ENCODE peak calls at places on chromosome 12, in four cellular contexts. M, L, V and Y are unnamed samples.

GRCh38 chr12:52903285-52903854 is 1.5 kb downstream of the KRT8 start:
- DNase-seq in M (peak), L (no peak), V (peak), Y (peak)

GRCh38 chr12:123063535-123063934 is 83.1 kb downstream of the ARL6IP4 start:
- DNase-seq in M (peak), L (no peak), V (no peak), Y (no peak)

GRCh38 chr12:10153271-10154144 is 18.4 kb downstream of the OLR1 start:
- DNase-seq in M (peak), L (peak), V (peak), Y (peak)

GRCh38 chr12:40819427-40820108 is 127.3 kb downstream of the CNTN1 start:
- DNase-seq in M (no peak), L (no peak), V (no peak), Y (no peak)

GRCh38 chr12:53012928-53013327 is 6.7 kb downstream of the EIF4B start:
- DNase-seq in M (no peak), L (no peak), V (no peak), Y (no peak)

GRCh38 chr12:127503221-127503620 is 763.7 kb upstream of the TMEM132C start:
- DNase-seq in M (no peak), L (no peak), V (no peak), Y (no peak)

GRCh38 chr12:43692064-43692463 is 66.5 kb downstream of the PUS7L start:
- DNase-seq in M (peak), L (no peak), V (peak), Y (no peak)

GRCh38 chr12:53205747-53206146 is 1.3 kb downstream of the ITGB7 start:
- DNase-seq in M (peak), L (no peak), V (peak), Y (peak)

GRCh38 chr12:5088586-5089264 is 45.0 kb downstream of the KCNA5 start:
- DNase-seq in M (peak), L (no peak), V (peak), Y (peak)

GRCh38 chr12:93191956-93192355 is 185.8 kb upstream of the NUDT4 start:
- DNase-seq in M (peak), L (no peak), V (peak), Y (peak)

GRCh38 chr12:31594681-31595080 is 3.7 kb upstream of the DENND5B start:
- DNase-seq in M (peak), L (no peak), V (no peak), Y (peak)

GRCh38 chr12:26124491-26125450 is at the start of gene BHLHE41:
- DNase-seq in M (peak), L (no peak), V (peak), Y (peak)

GRCh38 chr12:43676183-43676813 is 82.3 kb downstream of the PUS7L start:
- DNase-seq in M (peak), L (no peak), V (no peak), Y (no peak)

GRCh38 chr12:15887043-15887817 is 5.0 kb downstream of the STRAP start:
- DNase-seq in M (no peak), L (no peak), V (no peak), Y (no peak)

GRCh38 chr12:26304273-26304672 is 108.9 kb downstream of the SSPN start:
- DNase-seq in M (no peak), L (no peak), V (no peak), Y (no peak)

GRCh38 chr12:53213348-53213747 is 6.3 kb upstream of the ITGB7 start:
- DNase-seq in M (peak), L (no peak), V (peak), Y (peak)

GRCh38 chr12:98211914-98212695 is 303.3 kb upstream of the TMPO start:
- DNase-seq in M (peak), L (no peak), V (no peak), Y (peak)

GRCh38 chr12:114152890-114153289 is 186.8 kb upstream of the RBM19 start:
- DNase-seq in M (peak), L (no peak), V (peak), Y (peak)

GRCh38 chr12:77377622-77378021 is 312.3 kb upstream of the E2F7 start:
- DNase-seq in M (no peak), L (no peak), V (no peak), Y (no peak)

GRCh38 chr12:91813701-91814100 is 331.9 kb downstream of the BTG1 start:
- DNase-seq in M (peak), L (no peak), V (peak), Y (peak)

GRCh38 chr12:92971869-92972524 is 42.9 kb upstream of the EEA1 start:
- DNase-seq in M (peak), L (no peak), V (peak), Y (peak)

GRCh38 chr12:121165316-121165715 is 32.6 kb downstream of the P2RX7 start:
- DNase-seq in M (peak), L (no peak), V (no peak), Y (no peak)

GRCh38 chr12:119988440-119988787 is 622 bp upstream of the BICDL1 start:
- DNase-seq in M (peak), L (no peak), V (peak), Y (peak)

GRCh38 chr12:53869500-53869899 is 69.1 kb upstream of the HOXC13 start:
- DNase-seq in M (no peak), L (no peak), V (no peak), Y (no peak)

GRCh38 chr12:116184766-116185165 is 92.7 kb downstream of the MED13L start:
- DNase-seq in M (peak), L (no peak), V (no peak), Y (no peak)

GRCh38 chr12:45284096-45284901 is 68.4 kb downstream of the ANO6 start:
- DNase-seq in M (peak), L (no peak), V (peak), Y (peak)

GRCh38 chr12:39830862-39831520 is 211.4 kb upstream of the ABCD2 start:
- DNase-seq in M (no peak), L (no peak), V (peak), Y (peak)

GRCh38 chr12:89791286-89791685 is 82.6 kb upstream of the ATP2B1 start:
- DNase-seq in M (no peak), L (no peak), V (no peak), Y (no peak)

GRCh38 chr12:94644622-94645021 is 5.7 kb downstream of the TMCC3 start:
- DNase-seq in M (peak), L (no peak), V (peak), Y (peak)
- H3K4me3 ChIP-seq in M (no peak), L (no peak), V (no peak), Y (no peak)

GRCh38 chr12:6567824-6568617 is at the start of gene NOP2:
- DNase-seq in M (peak), L (no peak), V (peak), Y (peak)
- TF ChIP-seq CTCF in M (no peak), L (peak), V (no peak), Y (peak)

DNA sequence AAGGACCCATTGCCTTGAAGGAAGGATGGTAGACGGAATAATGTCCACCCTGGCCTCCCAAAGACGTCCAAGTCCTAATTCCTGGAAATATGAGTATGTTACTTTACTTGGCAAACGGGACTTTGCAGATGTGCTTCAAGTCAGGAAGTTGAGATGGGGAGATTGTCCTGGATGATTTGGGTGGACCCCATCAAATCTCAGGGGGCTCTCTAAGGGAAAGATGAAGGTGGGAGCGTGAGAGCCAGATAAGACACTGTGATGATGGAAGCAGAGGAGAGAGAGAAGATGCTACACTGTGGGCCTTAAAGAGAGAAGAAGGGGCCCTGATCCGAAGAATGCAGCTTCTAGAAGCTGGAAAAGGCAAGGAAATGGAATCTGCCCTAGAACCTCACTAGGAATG is 29.6 kb upstream of the LTA4H start:
- DNase-seq in M (no peak), L (no peak), V (no peak), Y (no peak)
- H3K4me3 ChIP-seq in M (no peak), L (no peak), V (no peak), Y (no peak)

DNA sequence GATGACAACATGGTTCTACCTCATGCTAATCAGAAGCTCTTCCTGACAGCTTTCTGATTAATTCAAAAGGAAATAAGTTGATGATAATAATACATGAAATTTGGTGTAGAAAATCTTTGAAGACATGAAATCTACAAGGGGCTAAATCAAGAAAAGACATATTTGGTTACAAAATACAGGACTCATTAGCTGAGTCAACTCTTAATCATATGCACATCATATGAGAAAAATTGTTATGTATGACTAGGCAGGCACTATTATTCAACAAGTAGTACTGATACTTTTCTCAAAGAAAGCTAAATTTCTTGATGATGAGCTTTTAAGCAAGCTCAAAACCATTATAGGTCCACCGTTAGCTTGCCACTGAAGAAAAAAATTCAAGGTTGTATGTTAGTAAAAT is 7.1 kb downstream of the ABCC9 start:
- DNase-seq in M (no peak), L (no peak), V (no peak), Y (no peak)
- TF ChIP-seq CTCF in M (no peak), L (no peak), V (no peak), Y (no peak)

DNA sequence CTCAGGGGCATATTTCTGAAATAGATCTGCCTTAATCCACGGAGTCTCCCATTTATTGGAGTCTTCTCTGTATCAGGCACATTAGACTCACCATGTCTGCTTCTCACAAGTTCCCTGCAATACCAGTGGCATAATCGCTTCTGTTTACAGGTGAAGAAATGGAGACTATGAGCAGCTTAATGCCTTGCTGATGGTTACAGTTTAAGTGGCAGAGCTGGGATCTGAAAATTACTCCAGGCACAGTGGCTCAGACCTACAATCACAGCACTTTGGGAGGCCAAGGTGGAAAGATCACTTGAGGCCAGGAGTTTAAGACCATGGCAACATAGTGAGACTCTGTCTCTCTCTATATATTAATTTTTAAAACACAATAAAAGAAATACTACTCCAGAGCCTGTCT is 7.3 kb upstream of the RIC8B start:
- DNase-seq in M (no peak), L (no peak), V (no peak), Y (no peak)
- H3K4me3 ChIP-seq in M (no peak), L (no peak), V (no peak), Y (no peak)

GRCh38 chr12:103814436-103814835 is 26.6 kb downstream of the NT5DC3 start:
- DNase-seq in M (no peak), L (no peak), V (no peak), Y (no peak)
- TF ChIP-seq CTCF in M (no peak), L (no peak), V (no peak), Y (no peak)

DNA sequence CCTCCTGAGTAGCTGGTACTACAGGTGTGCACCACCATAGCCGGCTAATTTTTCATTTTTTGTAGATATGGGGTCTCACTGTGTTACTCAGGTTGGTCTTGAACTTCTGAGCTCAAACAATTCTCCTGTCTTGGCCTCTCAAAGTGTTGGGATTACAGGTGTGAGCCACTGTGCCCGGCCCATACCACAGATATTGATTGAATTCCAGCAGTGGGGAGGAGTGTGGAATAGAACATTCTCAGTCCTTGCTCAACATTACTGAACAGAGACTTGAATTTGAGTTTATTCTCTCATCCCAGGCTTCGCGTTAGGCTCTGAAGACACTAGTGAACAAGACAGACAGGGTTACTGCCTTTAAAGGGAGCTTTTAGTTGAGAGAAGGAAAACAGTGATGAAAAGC is 39.6 kb downstream of the PTPN11 start:
- DNase-seq in M (no peak), L (no peak), V (no peak), Y (no peak)
- H3K4me3 ChIP-seq in M (no peak), L (no peak), V (no peak), Y (no peak)

GRCh38 chr12:106032141-106032925 is 106.4 kb downstream of the NUAK1 start:
- DNase-seq in M (no peak), L (no peak), V (no peak), Y (peak)
- TF ChIP-seq CTCF in M (peak), L (no peak), V (peak), Y (no peak)

DNA sequence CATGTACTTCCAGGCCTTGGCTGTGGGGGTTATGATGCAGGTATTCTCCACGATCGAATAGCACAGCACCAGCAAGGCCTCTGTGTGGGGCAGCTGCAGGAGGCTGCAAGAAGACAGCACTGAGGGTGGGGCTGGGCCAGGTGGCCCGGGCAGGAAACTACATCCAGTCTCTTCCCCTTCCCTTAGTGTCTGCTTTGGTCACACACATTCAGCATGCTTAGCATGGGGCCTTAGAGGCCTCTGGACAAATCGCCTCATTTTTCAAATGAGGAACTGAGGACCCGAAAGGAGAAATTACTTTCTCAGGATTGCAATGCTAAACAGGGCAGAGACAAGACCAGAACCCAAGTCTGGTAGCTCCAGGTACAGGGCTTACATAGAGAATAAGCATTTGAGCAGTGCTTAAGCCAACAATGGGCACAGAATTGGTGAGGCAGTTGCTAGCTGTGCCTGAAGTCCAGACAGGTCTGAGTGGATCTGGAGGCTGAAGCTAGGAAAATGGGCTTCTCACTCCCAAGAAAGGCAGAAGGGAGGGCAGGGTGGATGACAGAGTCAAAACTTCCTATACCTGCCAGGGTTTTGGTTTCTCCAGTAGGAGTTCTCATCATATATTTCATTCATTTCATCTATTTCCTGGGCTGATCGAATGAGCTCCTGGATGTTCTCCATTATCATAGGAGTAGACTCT is 3.5 kb downstream of the ACRBP start:
- DNase-seq in M (no peak), L (no peak), V (no peak), Y (no peak)
- H3K4me3 ChIP-seq in M (no peak), L (no peak), V (no peak), Y (no peak)

GRCh38 chr12:70049596-70050360 is 193.5 kb upstream of the CNOT2 start:
- DNase-seq in M (no peak), L (no peak), V (no peak), Y (no peak)
- TF ChIP-seq CTCF in M (no peak), L (no peak), V (no peak), Y (no peak)